ENCODE peak calls at places on chromosomes 2 and 18, in eight cellular contexts. T is Caki2; Q is omental fat pad; P is dermis microvascular lymphatic vessel endothelial cell; G is AML-193; B is midbrain; L is H4; C is activated CD4-positive, alpha-beta T cell treated with anti-CD3 and anti-CD28 coated beads for 24 hours. F is an unnamed sample.

GRCh38 chr2:95310651-95311050 is 13.5 kb downstream of the KCNIP3 start:
- DNase-seq in G (no peak), B (no peak), L (no peak), C (no peak), P (no peak), Q (no peak), T (no peak), F (no peak)

GRCh38 chr2:50650398-50650810 is 381.5 kb downstream of the NRXN1 start:
- DNase-seq in L (no peak), P (no peak), G (no peak), C (no peak), T (no peak), B (no peak), Q (no peak), F (no peak)

GRCh38 chr2:23690421-23691105 is 236.4 kb downstream of the ATAD2B start:
- DNase-seq in C (no peak), Q (no peak), B (no peak), P (no peak), L (no peak), T (no peak), G (no peak), F (no peak)

GRCh38 chr2:139365189-139365588 is 585.0 kb upstream of the NXPH2 start:
- DNase-seq in L (no peak), P (no peak), G (no peak), Q (no peak), B (no peak), C (no peak), T (no peak), F (no peak)

GRCh38 chr2:9000442-9000841 is 3.0 kb downstream of the MBOAT2 start:
- DNase-seq in T (no peak), C (no peak), L (no peak), G (no peak), B (no peak), Q (no peak), P (no peak), F (no peak)

GRCh38 chr2:168427451-168427850 is 28.6 kb upstream of the CERS6 start:
- DNase-seq in T (peak), L (peak), B (no peak), G (no peak), C (no peak), Q (no peak), P (no peak), F (no peak)

GRCh38 chr2:170076189-170076588 is 101.8 kb upstream of the MYO3B start:
- DNase-seq in P (no peak), G (no peak), Q (no peak), C (no peak), L (no peak), T (no peak), B (no peak), F (no peak)

GRCh38 chr2:15792331-15792730 is 148.0 kb upstream of the MYCN start:
- DNase-seq in C (no peak), B (no peak), G (no peak), Q (no peak), L (no peak), T (no peak), P (no peak), F (no peak)

GRCh38 chr18:79360933-79361332 is 34.8 kb upstream of the NFATC1 start:
- DNase-seq in C (no peak), L (no peak), Q (no peak), T (no peak), G (no peak), B (no peak), P (no peak), F (no peak)

GRCh38 chr2:114283774-114284173 is 158.7 kb upstream of the DPP10 start:
- DNase-seq in C (no peak), L (no peak), T (no peak), B (no peak), P (no peak), Q (no peak), G (no peak), F (no peak)

GRCh38 chr2:235576337-235576910 is 82.6 kb downstream of the AGAP1 start:
- DNase-seq in Q (no peak), C (no peak), B (no peak), G (no peak), P (no peak), L (no peak), T (no peak), F (no peak)

GRCh38 chr2:168192839-168193616 is 54.4 kb downstream of the STK39 start:
- DNase-seq in C (no peak), L (peak), B (no peak), T (no peak), G (peak), P (peak), Q (no peak), F (no peak)

GRCh38 chr18:66635342-66635741 is 31.5 kb upstream of the CDH19 start:
- DNase-seq in C (no peak), P (no peak), T (no peak), Q (no peak), L (no peak), B (no peak), G (no peak), F (no peak)

GRCh38 chr2:132009874-132010521 is 151.8 kb downstream of the ANKRD30BL start:
- DNase-seq in G (no peak), T (no peak), B (no peak), Q (no peak), L (no peak), P (no peak), C (no peak), F (no peak)

GRCh38 chr2:228377533-228377932 is 196.0 kb upstream of the SPHKAP start:
- DNase-seq in P (no peak), L (no peak), T (no peak), C (no peak), Q (no peak), B (no peak), G (no peak), F (no peak)

GRCh38 chr2:180644709-180645108 is 335.7 kb upstream of the UBE2E3 start:
- DNase-seq in L (peak), T (peak), P (no peak), Q (no peak), C (no peak), G (no peak), B (no peak), F (no peak)

GRCh38 chr2:191811807-191812602 is 34.9 kb downstream of the CAVIN2 start:
- DNase-seq in C (peak), L (peak), B (peak), Q (peak), P (peak), T (peak), G (peak), F (peak)

GRCh38 chr18:29501952-29502351 is 1325.0 kb upstream of the CDH2 start:
- DNase-seq in G (no peak), Q (no peak), B (no peak), T (peak), P (peak), C (no peak), L (peak), F (no peak)

GRCh38 chr2:132374551-132374950 is 42.1 kb upstream of the GPR39 start:
- DNase-seq in T (peak), C (no peak), L (no peak), Q (no peak), G (no peak), B (no peak), P (no peak), F (no peak)

GRCh38 chr2:202344178-202344577 is 31.9 kb upstream of the BMPR2 start:
- DNase-seq in G (no peak), C (no peak), B (no peak), T (no peak), P (peak), Q (no peak), L (no peak), F (no peak)

GRCh38 chr2:204407209-204408070 is 137.8 kb upstream of the PARD3B start:
- DNase-seq in C (no peak), L (no peak), G (no peak), B (no peak), Q (no peak), P (peak), T (peak), F (no peak)

GRCh38 chr2:2280483-2280882 is 50.6 kb downstream of the MYT1L start:
- DNase-seq in C (no peak), T (no peak), L (no peak), G (no peak), P (no peak), Q (no peak), B (no peak), F (no peak)

GRCh38 chr2:205375453-205375852 is 306.8 kb upstream of the NRP2 start:
- DNase-seq in P (no peak), L (no peak), Q (no peak), G (no peak), C (no peak), B (no peak), T (no peak), F (no peak)

GRCh38 chr2:109348645-109349554 is 219.9 kb downstream of the SH3RF3 start:
- DNase-seq in G (no peak), Q (no peak), L (no peak), B (no peak), T (no peak), P (peak), C (no peak), F (no peak)

GRCh38 chr2:157182834-157183396 is 74.6 kb upstream of the GALNT5 start:
- DNase-seq in P (peak), L (peak), T (peak), Q (no peak), B (no peak), G (peak), C (no peak), F (no peak)

GRCh38 chr18:31587538-31587937 is 4.1 kb upstream of the TTR start:
- DNase-seq in G (no peak), P (no peak), B (no peak), C (no peak), L (no peak), T (no peak), Q (no peak), F (no peak)